ENCODE peak calls at places on chromosome 14, in four cellular contexts. Q is A549, T is HepG2, H is SK-N-SH. S is an unnamed sample.

GRCh38 chr14:88502740-88503139 is 52.1 kb downstream of the PTPN21 start:
- DNase-seq in Q (no peak), T (no peak), H (no peak), S (no peak)

GRCh38 chr14:52025952-52026510 is 36.7 kb downstream of the RTRAF start:
- DNase-seq in Q (no peak), T (no peak), H (no peak), S (no peak)

GRCh38 chr14:33580221-33580749 is 370.6 kb downstream of the EGLN3 start:
- DNase-seq in Q (no peak), T (no peak), H (no peak), S (no peak)

GRCh38 chr14:65431245-65431644 is 18.7 kb downstream of the FUT8 start:
- DNase-seq in Q (no peak), T (no peak), H (no peak), S (no peak)

GRCh38 chr14:67004521-67004920 is 184.7 kb upstream of the GARIN2 start:
- DNase-seq in Q (no peak), T (no peak), H (no peak), S (no peak)

GRCh38 chr14:68807987-68808386 is 15.1 kb upstream of the ZFP36L1 start:
- DNase-seq in Q (no peak), T (no peak), H (peak; percentile 27), S (no peak)

GRCh38 chr14:94385553-94386057 is 2.8 kb downstream of the SERPINA1 start:
- DNase-seq in Q (no peak), T (no peak), H (no peak), S (no peak)

GRCh38 chr14:63896278-63896720 is 43.5 kb downstream of the SYNE2 start:
- DNase-seq in Q (no peak), T (peak; percentile 81), H (peak; percentile 34), S (no peak)

GRCh38 chr14:75934998-75935628 is 46.7 kb downstream of the TGFB3 start:
- DNase-seq in Q (no peak), T (no peak), H (no peak), S (no peak)

GRCh38 chr14:100786131-100786530 is 39.8 kb upstream of the MEG3 start:
- DNase-seq in Q (no peak), T (no peak), H (no peak), S (no peak)

GRCh38 chr14:102055181-102055901 is 31.5 kb downstream of the HSP90AA1 start:
- DNase-seq in Q (no peak), T (peak; percentile 18), H (no peak), S (no peak)

GRCh38 chr14:96253140-96253539 is 2.9 kb upstream of the BDKRB1 start:
- DNase-seq in Q (peak; percentile 64), T (no peak), H (no peak), S (no peak)

GRCh38 chr14:52694761-52695480 is 437 bp downstream of the ERO1A start:
- DNase-seq in Q (no peak), T (peak; percentile 25), H (peak; percentile 63), S (peak; percentile 60)

GRCh38 chr14:88987516-88987915 is 163.1 kb downstream of the TTC8 start:
- DNase-seq in Q (no peak), T (no peak), H (no peak), S (no peak)

GRCh38 chr14:104502060-104502459 is 77.5 kb upstream of the C14orf180 start:
- DNase-seq in Q (no peak), T (no peak), H (no peak), S (no peak)

GRCh38 chr14:32450919-32451675 is 122.0 kb downstream of the AKAP6 start:
- DNase-seq in Q (no peak), T (no peak), H (no peak), S (no peak)

GRCh38 chr14:22220427-22220826 is 368.6 kb downstream of the DAD1 start:
- DNase-seq in Q (no peak), T (no peak), H (no peak), S (no peak)

GRCh38 chr14:59146484-59146883 is 42.0 kb upstream of the DAAM1 start:
- DNase-seq in Q (no peak), T (no peak), H (no peak), S (no peak)

GRCh38 chr14:104078031-104078455 is 7.5 kb upstream of the ASPG start:
- DNase-seq in Q (peak; percentile 93), T (peak; percentile 86), H (peak; percentile 92), S (peak; percentile 43)

DNA sequence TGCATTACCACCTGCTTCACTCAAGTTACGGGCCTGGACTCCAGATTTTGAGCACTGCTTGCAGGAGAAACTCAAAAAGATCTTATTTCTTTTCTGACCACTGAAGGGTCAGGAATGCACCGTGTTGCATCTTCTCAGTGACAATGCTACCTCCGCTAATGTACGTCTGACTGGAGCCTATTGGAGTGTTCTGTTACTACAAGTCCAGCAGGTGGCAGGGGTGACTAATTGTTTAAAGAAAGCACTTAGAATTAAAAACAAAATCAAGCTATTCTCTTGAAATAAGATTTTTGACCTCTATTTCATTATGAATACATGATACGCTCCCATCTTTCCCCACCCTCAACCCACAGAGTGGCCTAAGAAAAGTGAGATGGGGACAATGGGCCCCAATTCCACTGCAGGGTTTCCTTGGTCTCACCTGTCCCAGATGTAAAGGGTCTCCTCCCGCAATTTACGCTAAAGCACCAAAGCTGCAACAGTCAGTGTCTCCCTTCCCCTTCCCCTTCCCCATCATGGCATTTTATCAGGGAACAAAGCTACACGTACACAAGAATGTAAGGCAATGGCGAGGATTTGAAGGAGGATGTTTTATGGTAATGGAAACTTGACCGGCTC is 2.2 kb downstream of the TBPL2 start:
- DNase-seq in Q (peak; percentile 59), T (peak; percentile 55), H (peak; percentile 62), S (no peak)
- TF ChIP-seq PBX3 in Q (no peak), T (no peak), H (no peak), S (no peak)

GRCh38 chr14:73784988-73785313 is 66.7 kb upstream of the PTGR2 start:
- DNase-seq in Q (no peak), T (no peak), H (no peak), S (no peak)

GRCh38 chr14:73784065-73784987 is 67.3 kb upstream of the PTGR2 start:
- DNase-seq in Q (no peak), T (no peak), H (no peak), S (no peak)

GRCh38 chr14:73785834-73786631 is 65.6 kb upstream of the PTGR2 start:
- DNase-seq in Q (peak; percentile 60), T (peak; percentile 95), H (peak; percentile 74), S (no peak)

GRCh38 chr14:73786632-73786941 is 65.0 kb upstream of the PTGR2 start:
- DNase-seq in Q (no peak), T (no peak), H (peak; percentile 83), S (no peak)

DNA sequence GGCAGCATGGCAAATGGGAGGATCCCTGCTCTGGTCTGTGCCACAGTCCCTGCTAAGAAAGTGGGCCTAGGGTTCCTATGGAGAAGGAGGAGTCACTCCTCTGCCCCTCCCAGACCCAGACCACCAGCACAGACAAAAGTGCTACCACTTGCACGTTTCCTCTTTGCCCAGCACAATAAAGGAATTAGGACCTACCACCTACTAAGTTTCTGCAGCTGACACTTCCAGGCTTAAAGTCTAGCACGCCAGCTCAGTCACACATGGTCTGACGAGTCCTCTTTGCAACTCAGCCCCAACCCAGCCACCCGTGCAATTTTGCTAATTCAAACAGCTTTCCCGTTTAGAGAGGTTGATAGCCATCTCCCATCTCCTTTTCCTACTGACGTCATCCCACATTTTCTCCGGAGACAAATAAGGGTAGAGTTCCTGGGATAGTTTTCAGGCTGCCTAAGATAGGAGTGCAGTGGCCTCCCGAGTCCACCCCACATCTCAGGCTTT is 66.2 kb upstream of the PTGR2 start:
- DNase-seq in Q (no peak), T (peak; percentile 50), H (peak; percentile 61), S (no peak)
- TF ChIP-seq PBX3 in Q (no peak), T (no peak), H (peak; percentile 31), S (no peak)

GRCh38 chr14:105863296-105864108 is 337.1 kb downstream of the TMEM121 start:
- DNase-seq in Q (no peak), T (no peak), H (no peak), S (no peak)
- TF ChIP-seq PBX3 in Q (no peak), T (no peak), H (no peak), S (no peak)

GRCh38 chr14:20631821-20632389 is 9.6 kb downstream of the OR6S1 start:
- DNase-seq in Q (peak; percentile 71), T (peak; percentile 83), H (peak; percentile 34), S (no peak)
- TF ChIP-seq PBX3 in Q (no peak), T (no peak), H (no peak), S (no peak)

DNA sequence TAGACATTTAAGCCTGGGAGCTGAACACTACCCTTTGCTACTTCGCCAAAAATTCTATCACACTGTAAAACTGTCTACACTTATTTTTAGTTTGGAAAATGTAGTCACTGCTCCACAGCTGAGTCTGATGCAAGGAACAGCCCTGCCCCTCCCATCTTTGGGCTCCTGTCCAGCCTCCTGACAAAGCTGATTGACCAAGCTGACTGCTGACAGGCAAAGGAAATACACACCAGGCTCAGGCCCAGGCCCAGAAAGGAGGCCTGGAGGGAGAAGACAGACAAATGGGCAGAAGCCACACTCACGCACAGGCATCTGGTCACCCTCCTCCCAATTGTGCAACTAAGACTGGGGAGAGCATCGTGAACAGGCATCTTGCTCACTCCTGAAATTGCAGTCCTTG is 55.3 kb downstream of the ISCA2 start:
- DNase-seq in Q (no peak), T (no peak), H (no peak), S (no peak)
- TF ChIP-seq PBX3 in Q (no peak), T (no peak), H (peak; percentile 32), S (no peak)

GRCh38 chr14:90605430-90605829 is 208.6 kb downstream of the CALM1 start:
- DNase-seq in Q (no peak), T (no peak), H (no peak), S (no peak)

GRCh38 chr14:90608925-90609324 is 207.3 kb downstream of the TTC7B start:
- DNase-seq in Q (no peak), T (no peak), H (no peak), S (no peak)

GRCh38 chr14:90606434-90606833 is 209.6 kb downstream of the CALM1 start:
- DNase-seq in Q (no peak), T (no peak), H (no peak), S (no peak)

GRCh38 chr14:90608281-90608680 is 207.9 kb downstream of the TTC7B start:
- DNase-seq in Q (no peak), T (no peak), H (no peak), S (no peak)

GRCh38 chr14:90607141-90607540 is 209.1 kb downstream of the TTC7B start:
- DNase-seq in Q (no peak), T (no peak), H (no peak), S (no peak)
- TF ChIP-seq PBX3 in Q (no peak), T (no peak), H (no peak), S (no peak)

S was measured in GM12878.